ENCODE peak calls at places on chromosomes 5 and 9, in six cellular contexts. I is prostate gland, A is GM23338, E is K562, W is aorta, S is adrenal gland. F is an unnamed sample. For H3K36me3, the result is how much of the 10 kb centered on the place peaks cover.

GRCh38 chr5:16784088-16784487 is 152.0 kb downstream of the MYO10 start:
- DNase-seq in I (no peak), A (no peak), E (no peak), W (no peak), S (no peak), F (peak)

GRCh38 chr9:137074657-137075274 is 2.6 kb upstream of the UAP1L1 start:
- DNase-seq in I (no peak), A (peak), E (peak), W (no peak), S (no peak), F (peak)

GRCh38 chr5:52692039-52692438 is 95.7 kb upstream of the ITGA1 start:
- DNase-seq in I (no peak), A (no peak), E (no peak), W (no peak), S (no peak), F (peak)

GRCh38 chr5:40240111-40240510 is 439.6 kb upstream of the PTGER4 start:
- DNase-seq in I (no peak), A (no peak), E (no peak), W (no peak), S (no peak), F (no peak)

GRCh38 chr5:10932426-10932825 is 171.4 kb upstream of the DAP start:
- DNase-seq in I (no peak), A (peak), E (no peak), W (no peak), S (no peak), F (no peak)

GRCh38 chr9:135251996-135252760 is 164.7 kb downstream of the OLFM1 start:
- DNase-seq in I (no peak), A (no peak), E (no peak), W (peak), S (no peak), F (peak)

GRCh38 chr9:6680797-6681146 is 35.2 kb upstream of the GLDC start:
- DNase-seq in I (peak), A (peak), E (peak), W (peak), S (peak), F (peak)

GRCh38 chr9:3451956-3452355 is 73.8 kb downstream of the RFX3 start:
- DNase-seq in I (no peak), A (no peak), E (no peak), W (no peak), S (no peak), F (no peak)

GRCh38 chr5:65061250-65061973 is 292.7 kb downstream of the CWC27 start:
- DNase-seq in I (no peak), A (no peak), E (no peak), W (no peak), S (no peak), F (no peak)

GRCh38 chr9:82363666-82364065 is 375.1 kb downstream of the SPATA31D1 start:
- DNase-seq in I (no peak), A (no peak), E (no peak), W (no peak), S (no peak), F (no peak)

DNA sequence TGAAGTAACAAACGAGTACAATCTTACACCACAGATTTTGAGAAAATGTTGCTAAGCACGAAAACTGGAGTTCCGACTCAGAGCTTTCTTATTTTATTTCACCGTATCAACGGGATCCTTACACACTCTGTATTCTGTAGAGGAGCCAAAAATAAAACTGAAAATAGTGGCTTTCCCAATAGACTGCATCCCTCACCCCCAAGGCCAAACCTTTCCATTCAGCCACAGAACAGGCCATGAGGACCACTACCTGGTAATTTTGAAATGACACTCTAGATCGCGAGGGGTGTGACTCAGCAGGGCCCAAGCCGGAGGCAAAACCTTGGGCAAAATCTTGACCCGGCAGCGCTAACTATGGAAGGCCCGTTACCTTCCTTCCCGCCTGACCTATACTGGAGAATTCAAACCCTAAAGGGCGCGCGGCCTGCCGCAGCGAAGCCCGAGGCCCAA is 432 bp downstream of the HSPA9 start:
- DNase-seq in I (no peak), A (no peak), E (no peak), W (no peak), S (peak), F (peak)
- H3K36me3 ChIP-seq in I (under half), A (under half), E (under half), W (under half), S (under half), F (under half)

DNA sequence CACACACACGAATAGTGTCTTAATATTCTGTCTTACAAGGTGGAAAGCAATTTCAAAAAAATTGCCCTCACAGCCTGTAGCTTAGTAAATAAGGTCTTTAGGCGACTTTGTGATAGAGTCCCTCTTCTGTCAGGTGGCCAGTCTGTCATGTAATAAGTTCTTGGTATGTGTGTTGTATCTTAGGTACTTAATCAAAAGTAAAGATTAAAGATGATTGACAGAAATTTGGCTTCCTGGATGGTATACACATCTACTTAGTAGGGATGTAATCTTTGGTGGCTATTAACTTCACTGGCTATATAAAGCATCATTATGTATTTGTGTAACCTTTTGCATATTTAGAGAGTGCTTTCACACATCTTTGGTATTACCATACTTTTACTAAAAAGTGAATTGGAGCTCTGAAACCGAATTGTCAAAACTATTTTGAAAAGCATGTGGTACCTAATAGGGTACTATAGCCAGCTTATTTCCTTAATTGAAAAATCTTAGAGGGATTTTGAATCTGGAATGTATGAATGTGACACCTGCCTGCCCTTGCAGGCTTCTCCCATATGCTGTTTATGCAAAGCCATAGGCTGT is 3.4 kb downstream of the G3BP1 start:
- DNase-seq in I (no peak), A (no peak), E (no peak), W (no peak), S (no peak), F (no peak)
- H3K36me3 ChIP-seq in I (under half), A (under half), E (half or more), W (under half), S (under half), F (under half)

DNA sequence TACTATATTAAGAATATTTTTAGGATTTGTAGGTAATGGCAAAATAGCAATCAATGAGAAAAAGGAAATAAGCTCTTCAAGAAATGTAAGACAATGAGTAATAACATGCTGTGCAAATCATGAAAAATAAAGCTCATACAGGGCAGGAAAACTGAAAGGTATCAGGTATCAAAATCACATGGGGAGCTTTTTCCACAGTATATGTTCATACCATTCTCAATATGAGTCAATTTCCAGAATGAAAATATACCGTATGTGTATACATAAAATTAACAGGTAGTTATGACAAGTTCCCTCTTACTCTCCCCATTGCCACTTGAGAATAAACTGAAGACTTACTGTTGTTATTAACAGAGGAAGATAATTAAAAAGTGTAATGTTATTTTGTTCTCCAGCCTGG is 35.9 kb downstream of the EFCAB9 start:
- DNase-seq in I (no peak), A (no peak), E (no peak), W (no peak), S (no peak), F (no peak)
- H3K36me3 ChIP-seq in I (under half), A (under half), E (under half), W (under half), S (under half), F (under half)

GRCh38 chr9:129826759-129827158 is 2.8 kb upstream of the TOR1A start:
- DNase-seq in I (no peak), A (no peak), E (no peak), W (no peak), S (no peak), F (no peak)

GRCh38 chr9:129823934-129824601 is at the start of gene TOR1A:
- DNase-seq in I (peak), A (peak), E (peak), W (peak), S (peak), F (peak)

GRCh38 chr9:129823163-129823933 is 588 bp downstream of the TOR1A start:
- DNase-seq in I (no peak), A (peak), E (peak), W (no peak), S (no peak), F (peak)

GRCh38 chr9:129826344-129826743 is 2.4 kb upstream of the TOR1A start:
- DNase-seq in I (no peak), A (no peak), E (peak), W (no peak), S (no peak), F (no peak)

DNA sequence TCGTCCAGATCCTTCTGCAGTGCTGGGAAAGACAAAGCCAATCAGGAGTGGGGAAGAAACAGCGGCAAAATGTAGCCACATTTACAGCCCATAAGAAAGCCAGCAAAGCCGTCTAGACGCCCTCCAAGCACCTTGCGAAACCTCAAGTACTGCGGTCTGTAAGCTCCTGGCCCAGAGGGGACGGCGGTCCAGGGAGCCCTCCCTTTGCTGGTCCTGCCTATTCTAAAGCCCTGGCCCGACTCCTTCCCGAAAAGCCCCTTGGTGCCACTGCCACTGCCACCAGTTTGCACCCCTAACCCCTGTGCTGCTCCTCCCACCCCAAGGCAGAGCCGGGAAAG is 1.1 kb downstream of the TOR1A start:
- DNase-seq in I (no peak), A (peak), E (no peak), W (no peak), S (no peak), F (peak)
- H3K36me3 ChIP-seq in I (under half), A (under half), E (half or more), W (under half), S (half or more), F (under half)

GRCh38 chr5:181170996-181171395 is 23.6 kb downstream of the OR2V2 start:
- DNase-seq in I (no peak), A (no peak), E (no peak), W (no peak), S (no peak), F (peak)

GRCh38 chr5:181171782-181172181 is 24.4 kb downstream of the OR2V2 start:
- DNase-seq in I (no peak), A (no peak), E (no peak), W (peak), S (no peak), F (no peak)

GRCh38 chr5:181170237-181170830 is 22.9 kb downstream of the OR2V2 start:
- DNase-seq in I (no peak), A (peak), E (no peak), W (no peak), S (no peak), F (peak)

GRCh38 chr5:181173420-181174342 is 26.3 kb downstream of the OR2V2 start:
- DNase-seq in I (no peak), A (peak), E (peak), W (peak), S (no peak), F (peak)

DNA sequence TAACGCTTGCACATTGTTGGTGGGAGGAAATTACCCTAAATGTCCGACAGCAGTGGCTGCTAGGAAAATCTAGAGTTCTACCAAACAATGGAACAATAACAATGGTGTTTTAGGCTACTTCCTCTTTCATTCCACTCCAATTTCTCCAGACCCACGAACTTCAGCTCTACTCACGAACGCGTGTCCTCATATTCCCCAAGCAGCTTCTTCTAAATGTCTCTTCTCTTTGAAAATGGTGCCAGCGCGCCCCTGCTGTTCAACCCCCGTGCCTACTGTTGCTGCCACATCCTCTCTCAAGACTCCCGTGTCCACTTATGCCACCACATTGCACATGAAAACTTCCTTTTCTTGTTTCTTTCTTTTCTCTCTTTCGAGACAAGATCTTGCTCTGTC is 25.6 kb downstream of the OR2V2 start:
- DNase-seq in I (no peak), A (no peak), E (no peak), W (no peak), S (no peak), F (no peak)
- H3K36me3 ChIP-seq in I (under half), A (under half), E (under half), W (under half), S (under half), F (under half)

DNA sequence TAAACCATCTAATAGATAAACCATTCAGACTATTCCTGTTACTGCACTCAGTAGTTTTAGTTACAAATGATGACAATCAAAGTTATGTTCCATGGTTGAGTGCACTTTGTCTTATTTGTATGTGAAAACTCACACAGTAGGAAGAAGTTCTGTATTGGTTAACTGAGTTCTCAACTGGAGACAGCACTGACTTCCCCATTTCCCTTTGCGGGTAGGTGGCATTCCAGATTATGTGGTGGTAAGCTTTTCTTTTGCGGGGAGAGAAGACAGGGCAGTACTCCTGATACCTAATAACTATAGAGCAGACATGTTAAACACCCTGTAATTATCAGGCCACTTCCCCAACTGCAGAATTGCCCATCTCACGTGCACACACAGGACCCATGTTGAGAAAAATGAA is 24.4 kb downstream of the TARS1 start:
- DNase-seq in I (no peak), A (no peak), E (no peak), W (no peak), S (no peak), F (no peak)
- H3K36me3 ChIP-seq in I (under half), A (half or more), E (half or more), W (under half), S (half or more), F (half or more)

DNA sequence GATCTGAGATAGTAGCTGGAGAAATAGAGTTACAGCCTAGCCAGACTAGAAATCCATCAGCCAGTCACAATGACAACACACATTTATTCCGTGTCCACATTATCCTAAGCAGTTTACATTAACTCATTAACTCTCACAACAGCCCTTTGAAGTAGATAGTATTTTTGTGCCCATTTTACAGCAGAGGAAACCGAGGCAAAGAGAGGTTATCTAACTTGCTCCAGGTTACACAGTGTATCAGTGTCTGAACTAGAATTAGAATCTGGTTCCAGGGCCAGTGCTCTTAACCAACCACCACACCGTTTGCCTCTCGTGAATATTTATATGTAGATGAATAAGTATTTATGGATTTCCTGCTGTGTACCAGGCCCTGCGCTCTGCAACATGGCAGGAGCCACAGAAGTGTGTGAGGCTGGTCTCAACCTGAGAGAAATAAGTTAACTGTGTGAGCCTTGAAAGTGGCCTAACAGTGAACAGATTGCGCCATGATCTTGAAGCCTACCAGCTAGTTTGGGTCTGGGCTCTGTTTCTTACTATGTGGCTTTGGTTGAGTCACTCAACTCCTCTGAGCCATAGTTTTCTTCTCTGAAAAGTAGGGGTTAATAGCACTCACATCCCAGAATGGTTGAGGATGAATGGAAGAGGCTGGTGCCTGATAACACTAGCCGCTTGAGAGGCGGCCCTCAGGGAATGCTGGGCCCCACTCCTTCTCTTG is 121.4 kb downstream of the RGS3 start:
- DNase-seq in I (no peak), A (no peak), E (no peak), W (no peak), S (no peak), F (peak)
- H3K36me3 ChIP-seq in I (under half), A (under half), E (under half), W (under half), S (under half), F (under half)

F was measured in osteoblast.